ENCODE peak calls at places on chromosomes 4 and X, in nine cellular contexts. O is foreskin keratinocyte, S is RWPE2, M is heart right ventricle, K is breast epithelium, R is fibroblast of lung, H is cardiac muscle cell, E is AG04450, F is spleen. C is an unnamed sample.

GRCh38 chrX:77900688-77901087 is 1.4 kb downstream of the COX7B start:
- DNase-seq in O (no peak), S (no peak), M (no peak), K (no peak), R (no peak), H (peak), E (no peak), F (no peak), C (no peak)

GRCh38 chrX:6383911-6384310 is 151.0 kb downstream of the VCX3A start:
- DNase-seq in O (no peak), S (no peak), M (no peak), K (no peak), R (no peak), H (no peak), E (no peak), F (no peak), C (no peak)

GRCh38 chr4:54225671-54226398 is 3.3 kb upstream of the PDGFRA start:
- DNase-seq in O (no peak), S (no peak), M (peak), K (no peak), R (no peak), H (peak), E (no peak), F (no peak), C (no peak)

GRCh38 chr4:113635739-113636437 is 125.7 kb downstream of the CAMK2D start:
- DNase-seq in O (no peak), S (no peak), M (no peak), K (no peak), R (peak), H (peak), E (peak), F (no peak), C (no peak)

GRCh38 chrX:10111364-10112148 is 45.2 kb upstream of the CLCN4 start:
- DNase-seq in O (no peak), S (no peak), M (no peak), K (no peak), R (no peak), H (peak), E (no peak), F (peak), C (no peak)

GRCh38 chr4:14749910-14750309 is 252.4 kb upstream of the CPEB2 start:
- DNase-seq in O (peak), S (no peak), M (peak), K (no peak), R (peak), H (peak), E (no peak), F (no peak), C (no peak)

GRCh38 chr4:53962516-53963225 is 101.7 kb downstream of the CHIC2 start:
- DNase-seq in O (peak), S (no peak), M (no peak), K (no peak), R (peak), H (peak), E (peak), F (no peak), C (no peak)

GRCh38 chrX:16466640-16467432 is 183.1 kb upstream of the S100G start:
- DNase-seq in O (peak), S (no peak), M (no peak), K (no peak), R (peak), H (no peak), E (no peak), F (no peak), C (no peak)

GRCh38 chr4:49516796-49517195 is 530.7 kb downstream of the CWH43 start:
- DNase-seq in O (no peak), S (no peak), M (no peak), K (no peak), R (no peak), H (no peak), E (no peak), F (no peak), C (no peak)

GRCh38 chrX:16487620-16488380 is 162.2 kb upstream of the S100G start:
- DNase-seq in O (peak), S (no peak), M (no peak), K (no peak), R (peak), H (no peak), E (no peak), F (no peak), C (no peak)

GRCh38 chrX:134821901-134822300 is 163.6 kb upstream of the PLAC1 start:
- DNase-seq in O (no peak), S (no peak), M (no peak), K (no peak), R (no peak), H (no peak), E (no peak), F (no peak), C (no peak)

GRCh38 chr4:121156822-121157769 is 7.0 kb downstream of the TNIP3 start:
- DNase-seq in O (no peak), S (no peak), M (peak), K (no peak), R (peak), H (peak), E (no peak), F (peak), C (no peak)

GRCh38 chrX:46178763-46179162 is 366.5 kb downstream of the ZNF674 start:
- DNase-seq in O (no peak), S (no peak), M (no peak), K (no peak), R (peak), H (no peak), E (no peak), F (no peak), C (no peak)

GRCh38 chr4:54063737-54064316 is 578 bp downstream of the CHIC2 start:
- DNase-seq in O (no peak), S (no peak), M (no peak), K (peak), R (peak), H (no peak), E (no peak), F (peak), C (peak)

GRCh38 chr4:87975466-87975865 is at the start of gene SPP1:
- DNase-seq in O (no peak), S (no peak), M (no peak), K (no peak), R (peak), H (peak), E (no peak), F (peak), C (peak)

GRCh38 chrX:51834076-51834475 is 59.3 kb upstream of the MAGED1 start:
- DNase-seq in O (no peak), S (no peak), M (no peak), K (no peak), R (no peak), H (no peak), E (no peak), F (no peak), C (no peak)

GRCh38 chr4:47598320-47598719 is 113.2 kb downstream of the ATP10D start:
- DNase-seq in O (peak), S (no peak), M (no peak), K (no peak), R (peak), H (peak), E (no peak), F (no peak), C (no peak)

GRCh38 chr4:159435561-159436023 is 332.7 kb downstream of the RAPGEF2 start:
- DNase-seq in O (no peak), S (no peak), M (no peak), K (no peak), R (no peak), H (no peak), E (no peak), F (no peak), C (no peak)

GRCh38 chrX:154327026-154327820 is 31.6 kb downstream of the TKTL1 start:
- DNase-seq in O (peak), S (no peak), M (no peak), K (no peak), R (peak), H (no peak), E (no peak), F (no peak), C (no peak)

GRCh38 chr4:5421416-5421815 is 286.9 kb downstream of the EVC2 start:
- DNase-seq in O (no peak), S (no peak), M (no peak), K (no peak), R (no peak), H (no peak), E (no peak), F (no peak), C (no peak)

GRCh38 chr4:5424211-5424610 is 284.1 kb downstream of the EVC2 start:
- DNase-seq in O (no peak), S (no peak), M (no peak), K (no peak), R (no peak), H (no peak), E (no peak), F (no peak), C (no peak)

GRCh38 chr4:5424901-5425300 is 283.5 kb downstream of the EVC2 start:
- DNase-seq in O (no peak), S (no peak), M (no peak), K (no peak), R (no peak), H (no peak), E (no peak), F (peak), C (no peak)

GRCh38 chr4:5420266-5420665 is 288.1 kb downstream of the EVC2 start:
- DNase-seq in O (no peak), S (no peak), M (no peak), K (no peak), R (no peak), H (no peak), E (no peak), F (no peak), C (no peak)

DNA sequence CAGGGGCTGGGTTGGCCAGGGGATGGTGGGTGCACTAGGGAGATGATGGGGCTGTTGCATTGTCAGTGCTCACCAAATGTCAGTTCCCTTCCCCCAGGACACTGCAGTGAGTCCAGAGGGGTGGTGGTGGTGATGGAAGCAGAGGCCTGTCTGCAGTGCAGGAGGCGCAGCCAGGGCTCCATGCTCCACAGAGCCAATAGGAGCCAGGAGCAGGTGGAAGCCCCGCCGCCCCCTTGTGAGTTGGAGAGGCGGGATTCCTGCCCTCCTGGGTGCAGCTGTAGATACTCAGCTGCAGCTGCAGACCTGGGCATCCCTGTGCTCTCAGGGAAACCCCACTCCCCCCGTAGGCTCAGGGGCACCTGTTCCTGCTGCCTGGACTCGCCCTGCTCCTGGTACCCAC is 284.7 kb downstream of the EVC2 start:
- DNase-seq in O (no peak), S (no peak), M (no peak), K (no peak), R (no peak), H (no peak), E (no peak), F (no peak), C (no peak)
- H3K27ac ChIP-seq in O (no peak), S (no peak), M (no peak), K (no peak), R (no peak), H (no peak), E (no peak), F (no peak), C (no peak)

DNA sequence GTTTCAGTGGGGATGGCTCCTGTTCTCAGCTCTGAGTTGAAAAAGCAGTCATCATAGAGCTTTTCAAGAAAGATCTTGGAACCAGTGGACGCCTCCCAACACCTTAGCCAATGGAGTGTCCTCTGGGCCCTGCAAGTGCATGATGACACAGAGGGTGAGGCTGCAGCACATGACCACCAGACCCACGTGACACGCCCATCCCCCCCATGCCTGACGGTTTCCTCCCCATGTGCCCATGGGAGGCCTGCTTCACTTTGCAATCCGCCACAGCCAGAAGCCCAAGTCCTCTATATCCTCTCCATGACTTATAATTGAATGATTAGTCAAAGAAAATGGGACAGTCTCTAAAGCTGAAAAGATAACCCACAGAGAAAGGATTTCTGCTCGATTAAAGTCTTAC is 187.0 kb downstream of the AFAP1 start:
- DNase-seq in O (no peak), S (no peak), M (no peak), K (no peak), R (peak), H (no peak), E (no peak), F (no peak), C (no peak)
- H3K27ac ChIP-seq in O (peak), S (no peak), M (no peak), K (no peak), R (no peak), H (no peak), E (no peak), F (no peak), C (no peak)

GRCh38 chr4:6751611-6752485 is 30.7 kb upstream of the KIAA0232 start:
- DNase-seq in O (no peak), S (no peak), M (no peak), K (no peak), R (no peak), H (no peak), E (no peak), F (no peak), C (no peak)
- H3K27ac ChIP-seq in O (no peak), S (no peak), M (no peak), K (peak), R (no peak), H (no peak), E (no peak), F (peak), C (peak)

GRCh38 chr4:37641352-37641751 is 44.8 kb downstream of the RELL1 start:
- DNase-seq in O (no peak), S (no peak), M (no peak), K (no peak), R (no peak), H (no peak), E (no peak), F (no peak), C (no peak)
- H3K27ac ChIP-seq in O (no peak), S (no peak), M (no peak), K (no peak), R (no peak), H (no peak), E (no peak), F (peak), C (no peak)

DNA sequence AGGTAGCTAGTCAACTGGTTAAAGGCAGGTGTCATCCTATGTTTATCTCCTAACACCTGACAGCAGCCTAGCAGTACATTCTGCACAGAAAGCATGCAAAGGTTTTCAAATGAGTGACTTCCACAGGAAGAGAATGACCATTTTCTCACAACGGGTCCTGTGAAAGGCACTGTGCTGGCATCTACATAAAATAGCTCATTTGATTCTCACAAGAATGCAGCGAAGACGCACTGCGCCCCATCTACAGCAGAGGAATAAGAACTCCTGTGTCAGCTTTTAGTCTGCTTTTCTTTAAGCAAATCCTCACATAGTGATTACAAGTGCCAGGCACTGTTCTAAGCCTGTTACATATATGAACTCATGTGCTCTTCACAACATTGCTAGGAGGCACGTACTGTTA is 62.5 kb downstream of the AFAP1 start:
- DNase-seq in O (no peak), S (no peak), M (no peak), K (no peak), R (no peak), H (no peak), E (no peak), F (no peak), C (no peak)
- H3K27ac ChIP-seq in O (no peak), S (no peak), M (no peak), K (no peak), R (no peak), H (peak), E (no peak), F (no peak), C (no peak)

DNA sequence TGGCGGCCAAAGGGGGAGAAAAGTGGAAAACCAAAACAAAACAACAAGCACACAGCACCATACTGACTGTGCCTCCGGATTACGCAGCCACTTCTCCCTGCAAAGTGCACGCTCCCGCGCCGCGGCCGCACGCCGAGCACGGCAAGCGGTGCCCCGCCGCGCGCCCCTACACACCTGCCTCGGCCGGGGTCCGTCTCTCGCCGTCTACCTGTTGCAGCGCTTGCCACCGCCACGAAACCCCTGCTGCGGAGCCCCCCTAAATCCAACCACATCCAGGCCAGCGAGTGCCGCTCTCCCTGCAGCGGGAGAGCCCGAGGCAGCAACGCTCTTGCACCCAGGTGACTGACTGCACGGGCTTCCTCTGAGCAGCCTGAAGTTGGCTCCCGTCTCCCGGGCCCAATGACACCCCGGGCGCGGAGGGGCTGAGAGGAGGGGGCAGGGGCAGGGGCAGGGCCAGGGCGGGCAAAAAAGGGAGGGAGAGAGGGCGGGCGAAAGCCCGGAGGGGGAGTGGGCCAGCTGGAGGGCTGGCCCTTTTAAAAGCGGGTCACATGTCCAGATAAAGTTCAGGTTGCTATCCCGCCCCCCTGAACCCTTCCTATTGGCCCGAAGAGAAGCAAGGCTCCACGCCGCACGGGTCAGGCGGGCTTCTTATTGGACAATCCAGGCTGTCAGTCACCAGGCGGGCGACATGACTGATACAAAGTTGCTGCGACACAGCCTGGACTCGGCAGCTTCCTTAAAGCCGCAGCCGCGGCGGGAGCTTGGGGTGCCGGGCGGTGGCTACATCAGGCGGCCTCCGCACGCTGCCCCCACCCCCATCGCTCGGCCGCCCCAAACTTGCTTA is at the start of gene NR3C2:
- DNase-seq in O (peak), S (peak), M (peak), K (peak), R (peak), H (peak), E (peak), F (peak), C (peak)
- H3K27ac ChIP-seq in O (no peak), S (no peak), M (peak), K (peak), R (peak), H (no peak), E (no peak), F (peak), C (peak)

GRCh38 chr4:55826986-55827385 is 7.4 kb downstream of the EXOC1L start:
- DNase-seq in O (no peak), S (no peak), M (no peak), K (no peak), R (no peak), H (no peak), E (no peak), F (no peak), C (no peak)

GRCh38 chr4:55827582-55827981 is 8.0 kb downstream of the EXOC1L start:
- DNase-seq in O (no peak), S (no peak), M (no peak), K (no peak), R (no peak), H (no peak), E (no peak), F (no peak), C (no peak)

GRCh38 chr4:55830741-55831140 is 11.2 kb downstream of the EXOC1L start:
- DNase-seq in O (no peak), S (no peak), M (no peak), K (no peak), R (no peak), H (no peak), E (no peak), F (no peak), C (no peak)

GRCh38 chr4:55834086-55834795 is 14.7 kb downstream of the EXOC1L start:
- DNase-seq in O (no peak), S (no peak), M (no peak), K (no peak), R (no peak), H (no peak), E (no peak), F (no peak), C (no peak)

DNA sequence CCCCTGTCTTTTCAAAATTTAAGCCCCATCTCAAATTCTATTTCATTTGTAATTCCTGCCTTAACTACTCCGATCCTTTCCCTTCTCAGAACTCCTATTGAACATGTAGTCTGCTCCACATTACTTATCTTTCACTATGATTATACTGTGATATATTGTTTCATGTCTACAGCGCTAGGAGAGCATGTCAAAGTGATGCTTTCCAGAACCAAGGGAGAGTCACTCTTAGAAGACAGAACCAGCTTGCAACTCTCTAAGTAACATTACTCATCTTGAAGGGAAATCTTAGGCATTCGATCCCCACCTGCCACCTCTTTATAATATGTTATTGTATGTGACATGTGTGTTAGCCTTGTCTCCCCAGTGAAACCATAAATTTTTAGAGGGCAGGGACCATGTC is 10.5 kb downstream of the EXOC1L start:
- DNase-seq in O (no peak), S (no peak), M (no peak), K (no peak), R (no peak), H (no peak), E (no peak), F (no peak), C (no peak)
- H3K27ac ChIP-seq in O (no peak), S (no peak), M (no peak), K (no peak), R (no peak), H (no peak), E (no peak), F (no peak), C (no peak)

DNA sequence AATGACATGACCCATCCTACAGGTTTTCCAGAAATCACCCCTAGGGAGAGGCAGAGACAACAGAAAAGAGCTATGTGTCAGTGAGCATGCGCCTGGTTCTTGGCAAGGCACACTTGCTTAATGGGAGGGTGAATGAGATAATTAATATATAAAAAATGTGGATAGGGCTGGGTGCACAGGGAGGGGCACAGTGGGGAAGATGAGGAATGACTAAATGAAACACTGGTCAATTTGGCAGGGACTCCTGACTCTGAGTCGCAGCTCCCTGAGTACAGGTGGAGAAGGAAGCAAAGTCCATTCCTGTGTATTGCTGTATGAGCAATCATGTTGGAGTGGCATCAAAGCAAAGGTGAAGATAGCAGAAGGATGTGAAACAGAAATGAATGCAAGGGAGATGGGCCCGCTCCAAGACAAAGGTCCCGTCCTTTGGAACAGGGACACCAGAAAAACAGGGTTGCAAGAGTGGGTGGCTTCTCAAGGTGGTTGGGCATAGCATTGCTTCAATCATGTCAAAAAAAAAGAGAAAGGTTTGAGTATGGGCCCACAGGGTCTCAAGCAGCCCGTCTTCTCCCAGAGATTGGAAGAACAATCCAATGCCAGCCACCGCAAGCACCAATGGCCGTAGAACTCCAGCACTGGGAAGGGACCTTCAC is 278.4 kb upstream of the AGTR2 start:
- DNase-seq in O (no peak), S (no peak), M (no peak), K (no peak), R (no peak), H (no peak), E (no peak), F (no peak), C (peak)
- H3K27ac ChIP-seq in O (no peak), S (no peak), M (no peak), K (peak), R (no peak), H (no peak), E (no peak), F (peak), C (peak)